ENCODE peak calls at places on chromosomes 6 and 20, in nine cellular contexts. K is GDM1, Q is ACHN, L is colonic mucosa, H is left ventricle myocardium inferior, R is cerebellar cortex, S is NB4, P is progenitor cell of endocrine pancreas, C is HEK293T. Z is an unnamed sample.

GRCh38 chr20:36604952-36605308 is 649 bp upstream of the RAB5IF start:
- DNase-seq in K (peak; percentile 22), Q (no peak), L (peak; percentile 49), H (peak; percentile 19), R (no peak), S (peak; percentile 91), P (no peak), C (no peak), Z (peak; percentile 83)

GRCh38 chr20:49210101-49210749 is 9.0 kb upstream of the DDX27 start:
- DNase-seq in K (no peak), Q (no peak), L (no peak), H (no peak), R (no peak), S (no peak), P (no peak), C (no peak), Z (no peak)

GRCh38 chr6:53761036-53761435 is 33.8 kb upstream of the LRRC1 start:
- DNase-seq in K (no peak), Q (no peak), L (no peak), H (no peak), R (no peak), S (no peak), P (no peak), C (no peak), Z (no peak)

GRCh38 chr6:36781669-36782068 is 57.6 kb downstream of the CPNE5 start:
- DNase-seq in K (no peak), Q (no peak), L (no peak), H (no peak), R (no peak), S (peak; percentile 90), P (no peak), C (no peak), Z (no peak)

GRCh38 chr6:5994234-5994998 is 12.3 kb downstream of the NRN1 start:
- DNase-seq in K (no peak), Q (no peak), L (no peak), H (no peak), R (no peak), S (peak; percentile 35), P (no peak), C (no peak), Z (no peak)

GRCh38 chr6:28816909-28817807 is 106.6 kb downstream of the TRIM27 start:
- DNase-seq in K (no peak), Q (peak; percentile 66), L (peak; percentile 30), H (no peak), R (peak; percentile 56), S (peak; percentile 92), P (no peak), C (peak; percentile 58), Z (no peak)

GRCh38 chr20:46253391-46253790 is 54.9 kb downstream of the CDH22 start:
- DNase-seq in K (no peak), Q (peak; percentile 49), L (peak; percentile 29), H (no peak), R (peak; percentile 82), S (peak; percentile 34), P (no peak), C (peak; percentile 41), Z (peak; percentile 10)

GRCh38 chr20:20199338-20200160 is 147.2 kb downstream of the CFAP61 start:
- DNase-seq in K (no peak), Q (no peak), L (no peak), H (no peak), R (peak; percentile 87), S (no peak), P (no peak), C (no peak), Z (no peak)